ENCODE peak calls at places on chromosomes 11 and 22, in seven cellular contexts. S is IMR-90, L is kidney, R is RWPE2, Y is PC-3, C is foreskin keratinocyte, Q is HCT116. F is an unnamed sample.

GRCh38 chr22:18157714-18158028 is 7.7 kb downstream of the USP18 start:
- DNase-seq in S (no peak), L (no peak), R (no peak), Y (no peak), C (no peak), Q (no peak), F (no peak)

GRCh38 chr22:27045103-27045940 is 387.9 kb downstream of the MIAT start:
- DNase-seq in S (peak), L (no peak), R (no peak), Y (peak), C (peak), Q (no peak), F (peak)

GRCh38 chr22:46730568-46731245 is 7.3 kb downstream of the CERK start:
- DNase-seq in S (no peak), L (no peak), R (no peak), Y (no peak), C (no peak), Q (no peak), F (no peak)

GRCh38 chr11:4480577-4481539 is 1.6 kb upstream of the OR52K1 start:
- DNase-seq in S (no peak), L (no peak), R (no peak), Y (peak), C (peak), Q (no peak), F (peak)

GRCh38 chr11:96207459-96208449 is 135.2 kb downstream of the MAML2 start:
- DNase-seq in S (peak), L (no peak), R (peak), Y (peak), C (peak), Q (no peak), F (peak)

GRCh38 chr11:66883021-66883968 is 26.4 kb downstream of the LRFN4 start:
- DNase-seq in S (peak), L (peak), R (peak), Y (peak), C (peak), Q (peak), F (no peak)

GRCh38 chr11:57275582-57275981 is 38.5 kb upstream of the APLNR start:
- DNase-seq in S (peak), L (no peak), R (no peak), Y (no peak), C (no peak), Q (no peak), F (no peak)

GRCh38 chr11:9260182-9261146 is 4.7 kb downstream of the DENND5A start:
- DNase-seq in S (no peak), L (no peak), R (no peak), Y (no peak), C (no peak), Q (no peak), F (no peak)

GRCh38 chr11:110286298-110287040 is 9.9 kb downstream of the RDX start:
- DNase-seq in S (no peak), L (no peak), R (no peak), Y (no peak), C (no peak), Q (no peak), F (no peak)

GRCh38 chr11:122634507-122634906 is 21.0 kb upstream of the UBASH3B start:
- DNase-seq in S (peak), L (peak), R (no peak), Y (peak), C (no peak), Q (no peak), F (no peak)

GRCh38 chr22:21026783-21027692 is 5.3 kb downstream of the SLC7A4 start:
- DNase-seq in S (peak), L (no peak), R (no peak), Y (no peak), C (peak), Q (no peak), F (no peak)

GRCh38 chr11:117634756-117635593 is 162.0 kb downstream of the DSCAML1 start:
- DNase-seq in S (no peak), L (no peak), R (no peak), Y (no peak), C (no peak), Q (no peak), F (no peak)

GRCh38 chr11:37322333-37323194 is 724.5 kb upstream of the RAG2 start:
- DNase-seq in S (no peak), L (no peak), R (no peak), Y (peak), C (no peak), Q (no peak), F (no peak)

GRCh38 chr11:4991066-4991465 is 3.6 kb upstream of the OR51L1 start:
- DNase-seq in S (peak), L (no peak), R (no peak), Y (peak), C (no peak), Q (no peak), F (no peak)

GRCh38 chr11:8932564-8933180 is at the start of gene C11orf16:
- DNase-seq in S (no peak), L (no peak), R (no peak), Y (no peak), C (no peak), Q (no peak), F (no peak)

GRCh38 chr11:11706022-11706421 is 84.2 kb upstream of the GALNT18 start:
- DNase-seq in S (no peak), L (no peak), R (no peak), Y (peak), C (peak), Q (peak), F (peak)

GRCh38 chr11:78801161-78801884 is 226.7 kb upstream of the NARS2 start:
- DNase-seq in S (peak), L (no peak), R (no peak), Y (peak), C (peak), Q (no peak), F (no peak)

GRCh38 chr11:44979536-44980399 is 29.1 kb upstream of the TP53I11 start:
- DNase-seq in S (no peak), L (peak), R (peak), Y (peak), C (peak), Q (peak), F (peak)

GRCh38 chr11:8224711-8225110 is 39.0 kb downstream of the LMO1 start:
- DNase-seq in S (no peak), L (no peak), R (no peak), Y (no peak), C (no peak), Q (no peak), F (no peak)

GRCh38 chr22:17974703-17975372 is 49.5 kb downstream of the MICAL3 start:
- DNase-seq in S (no peak), L (no peak), R (no peak), Y (no peak), C (no peak), Q (no peak), F (no peak)

GRCh38 chr11:65559535-65559934 is 1.4 kb upstream of the LTBP3 start:
- DNase-seq in S (no peak), L (no peak), R (no peak), Y (no peak), C (no peak), Q (no peak), F (no peak)
- H3K27ac ChIP-seq in S (no peak), L (peak), R (peak), Y (peak), C (no peak), Q (peak), F (peak)

GRCh38 chr11:47269002-47269828 is 718 bp upstream of the MADD start:
- DNase-seq in S (peak), L (peak), R (peak), Y (peak), C (peak), Q (peak), F (peak)
- TF ChIP-seq CTCF in S (peak), L (no peak), R (no peak), Y (no peak), C (peak), Q (no peak), F (peak)

DNA sequence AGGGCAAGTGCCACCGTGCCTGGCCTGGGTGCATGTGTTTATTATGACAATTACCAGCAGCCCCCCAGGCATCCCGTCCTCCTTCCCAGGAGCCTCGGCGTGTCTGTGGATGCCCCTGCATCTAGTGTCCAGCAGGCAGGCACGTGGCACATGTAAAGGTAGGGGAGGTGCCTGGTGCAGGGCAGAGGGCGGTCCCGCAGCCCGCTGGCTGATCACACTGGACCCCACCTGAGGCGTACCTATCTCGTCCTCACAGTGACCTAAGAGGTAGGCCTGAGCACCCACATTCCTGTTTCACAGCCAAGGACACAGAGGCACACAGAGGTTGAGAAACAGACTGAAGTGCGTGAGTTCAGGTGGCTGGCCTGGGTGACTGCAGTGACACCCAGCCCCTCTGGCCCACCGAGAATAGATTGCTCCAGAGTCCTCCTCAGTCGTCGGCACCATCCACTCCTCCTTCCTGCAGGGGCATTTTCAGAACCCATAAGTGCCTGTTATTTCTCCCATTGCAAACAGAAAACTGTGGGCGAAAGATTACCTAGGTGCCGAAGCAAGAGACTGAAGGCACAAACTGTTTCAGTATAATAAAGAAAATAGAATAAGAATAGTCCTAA is 3.0 kb upstream of the PHRF1 start:
- DNase-seq in S (no peak), L (peak), R (no peak), Y (no peak), C (no peak), Q (no peak), F (no peak)
- H3K27ac ChIP-seq in S (no peak), L (no peak), R (no peak), Y (no peak), C (no peak), Q (no peak), F (peak)

GRCh38 chr11:120715239-120715638 is 203.7 kb downstream of the GRIK4 start:
- DNase-seq in S (no peak), L (no peak), R (no peak), Y (peak), C (no peak), Q (no peak), F (no peak)
- TF ChIP-seq CTCF in S (peak), L (peak), R (no peak), Y (peak), C (peak), Q (peak), F (peak)

DNA sequence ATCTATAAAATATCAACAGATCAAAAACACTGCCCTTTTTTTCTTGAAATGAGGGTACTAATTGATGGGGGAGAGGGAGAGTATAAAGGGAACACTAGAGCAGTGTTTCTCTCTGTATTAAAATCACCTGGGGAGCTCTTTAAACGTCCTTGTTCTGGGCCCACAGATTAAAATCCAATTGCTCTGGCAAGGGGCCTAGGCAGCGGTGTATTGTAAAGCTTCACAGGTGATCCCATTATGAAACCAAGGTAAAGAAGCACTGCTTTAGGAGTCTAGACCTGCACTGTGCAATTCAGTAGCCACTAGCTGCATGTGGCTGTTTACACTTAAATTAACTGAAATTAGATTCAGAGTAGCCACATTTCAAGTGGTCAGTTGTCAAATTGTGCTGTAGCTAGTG is 3.0 kb downstream of the AQP11 start:
- DNase-seq in S (no peak), L (no peak), R (no peak), Y (no peak), C (no peak), Q (no peak), F (no peak)
- H3K27ac ChIP-seq in S (no peak), L (no peak), R (no peak), Y (no peak), C (no peak), Q (no peak), F (no peak)

GRCh38 chr11:75449776-75450175 is 16.8 kb upstream of the KLHL35 start:
- DNase-seq in S (no peak), L (no peak), R (no peak), Y (no peak), C (no peak), Q (no peak), F (no peak)

GRCh38 chr11:75453916-75454655 is 21.1 kb upstream of the KLHL35 start:
- DNase-seq in S (peak), L (no peak), R (no peak), Y (no peak), C (no peak), Q (no peak), F (no peak)

GRCh38 chr11:75449271-75449670 is 16.3 kb upstream of the KLHL35 start:
- DNase-seq in S (no peak), L (no peak), R (no peak), Y (no peak), C (no peak), Q (no peak), F (no peak)

GRCh38 chr11:75450236-75450635 is 17.2 kb upstream of the KLHL35 start:
- DNase-seq in S (no peak), L (no peak), R (no peak), Y (peak), C (no peak), Q (no peak), F (no peak)

GRCh38 chr11:75450826-75451783 is 18.1 kb upstream of the KLHL35 start:
- DNase-seq in S (no peak), L (no peak), R (no peak), Y (peak), C (no peak), Q (no peak), F (no peak)
- TF ChIP-seq CTCF in S (peak), L (peak), R (peak), Y (peak), C (peak), Q (peak), F (peak)

DNA sequence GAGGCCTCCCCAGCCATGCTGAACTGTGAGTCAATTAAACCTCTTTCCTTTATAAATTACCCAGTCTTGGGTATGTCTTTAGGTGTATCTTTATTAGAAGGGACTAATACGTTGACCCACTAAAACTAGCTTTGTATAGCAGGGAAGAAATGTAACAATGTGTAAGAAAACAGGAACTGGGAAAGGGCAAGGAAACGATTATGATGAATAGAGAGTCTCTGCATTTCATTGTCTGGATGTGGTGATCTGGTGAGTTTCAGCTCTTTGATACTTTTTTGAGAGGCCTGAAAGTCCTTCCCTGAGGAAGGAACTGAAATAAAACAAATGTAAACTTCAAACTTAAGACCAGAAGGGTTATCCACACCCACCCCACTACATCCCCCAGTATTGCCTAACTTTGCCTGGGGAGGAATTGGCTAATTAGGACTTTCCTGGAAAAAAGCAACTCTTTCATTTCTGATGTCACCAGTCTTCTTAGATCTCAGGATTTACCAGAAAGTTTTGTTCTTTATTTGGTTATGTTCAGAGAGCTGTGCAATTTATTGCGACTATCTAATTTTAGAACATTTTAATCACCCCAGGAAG is 119.0 kb downstream of the LDLRAD3 start:
- DNase-seq in S (no peak), L (no peak), R (no peak), Y (no peak), C (no peak), Q (no peak), F (no peak)
- H3K27ac ChIP-seq in S (no peak), L (no peak), R (no peak), Y (no peak), C (no peak), Q (no peak), F (no peak)

DNA sequence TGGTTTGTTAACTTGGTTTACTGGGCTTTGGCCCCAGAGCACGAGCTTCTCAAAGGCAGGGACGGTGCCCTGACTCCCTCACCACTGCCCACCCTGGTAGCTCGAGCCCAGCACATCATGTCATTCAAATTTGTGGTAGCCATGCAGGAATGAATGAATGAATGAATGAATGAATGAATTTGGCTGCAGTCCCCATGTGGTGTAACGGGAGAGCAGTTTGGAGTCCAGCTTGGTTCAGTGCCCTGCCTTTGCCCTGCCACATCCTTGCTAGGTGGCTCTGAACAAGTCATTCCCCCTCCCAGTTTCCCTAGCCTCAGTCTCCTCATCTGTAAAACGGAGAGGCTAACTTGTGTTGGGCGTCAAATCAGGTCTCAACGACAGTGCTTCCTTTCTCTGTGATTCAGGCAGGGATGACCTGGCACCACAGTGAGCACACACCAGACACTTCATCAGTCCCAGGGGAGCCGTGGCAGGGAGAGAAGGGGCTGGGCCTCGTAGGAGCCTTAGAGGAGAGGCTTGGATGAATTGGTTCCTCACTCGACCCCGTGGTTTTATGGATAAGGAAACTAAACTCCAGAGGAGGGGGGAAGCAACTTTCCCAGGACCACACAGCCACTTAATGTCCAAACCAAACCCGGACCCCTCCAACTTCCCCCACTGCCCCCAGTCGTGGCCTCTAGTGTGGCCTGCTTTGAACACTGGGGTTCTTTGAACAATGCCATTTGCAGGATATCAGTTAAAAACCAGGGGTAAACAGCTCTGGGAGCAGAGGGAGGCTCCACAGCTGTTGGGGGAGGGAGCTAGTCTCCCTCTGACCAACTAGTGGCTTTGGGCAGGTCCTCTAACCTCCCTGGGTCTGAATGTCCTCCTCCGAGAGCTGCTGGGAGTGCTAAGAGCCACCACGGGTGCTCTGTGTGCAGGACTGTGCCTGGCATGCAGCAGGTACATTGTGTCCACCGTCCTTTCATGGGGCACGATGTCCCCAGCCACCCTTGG is 86.2 kb downstream of the CACNA1I start:
- DNase-seq in S (no peak), L (no peak), R (no peak), Y (no peak), C (no peak), Q (no peak), F (no peak)
- TF ChIP-seq CTCF in S (no peak), L (no peak), R (no peak), Y (no peak), C (no peak), Q (no peak), F (no peak)

F was measured in RWPE1.